ENCODE peak calls at places on chromosomes 1 and 21, in seven cellular contexts. One of them, this sample, is unnamed.

GRCh38 chr1:240401721-240402120 is 210.2 kb downstream of the GREM2 start:
- DNase-seq in hypothalamus: no peak
- DNase-seq in RPMI8226: no peak
- DNase-seq in fibroblast of lung: peak; percentile 58
- DNase-seq in GM18507: no peak
- DNase-seq in activated T-cell treated with anti-CD3 and anti-CD28 coated beads for 1 hour: no peak
- DNase-seq in activated T-helper 1 cell treated with anti-CD3 and anti-CD28 coated beads, Interleukin-2, amount 50 U/mL, for 16 hours: no peak
- DNase-seq in this sample: no peak

GRCh38 chr1:75233302-75233929 is 99.2 kb downstream of the LHX8 start:
- DNase-seq in RPMI8226: peak; percentile 37
- DNase-seq in activated T-helper 1 cell treated with anti-CD3 and anti-CD28 coated beads, Interleukin-2, amount 50 U/mL, for 16 hours: no peak
- DNase-seq in fibroblast of lung: peak; percentile 35
- DNase-seq in GM18507: no peak
- DNase-seq in activated T-cell treated with anti-CD3 and anti-CD28 coated beads for 1 hour: no peak
- DNase-seq in hypothalamus: no peak
- DNase-seq in this sample: peak; percentile 61

GRCh38 chr1:34918609-34919561 is 10.6 kb downstream of the DLGAP3 start:
- DNase-seq in hypothalamus: no peak
- DNase-seq in fibroblast of lung: no peak
- DNase-seq in GM18507: peak; percentile 25
- DNase-seq in activated T-cell treated with anti-CD3 and anti-CD28 coated beads for 1 hour: no peak
- DNase-seq in RPMI8226: peak; percentile 57
- DNase-seq in activated T-helper 1 cell treated with anti-CD3 and anti-CD28 coated beads, Interleukin-2, amount 50 U/mL, for 16 hours: no peak
- DNase-seq in this sample: no peak

GRCh38 chr1:103372866-103373265 is 152.6 kb upstream of the RNPC3 start:
- DNase-seq in hypothalamus: no peak
- DNase-seq in GM18507: no peak
- DNase-seq in fibroblast of lung: peak; percentile 56
- DNase-seq in activated T-cell treated with anti-CD3 and anti-CD28 coated beads for 1 hour: no peak
- DNase-seq in activated T-helper 1 cell treated with anti-CD3 and anti-CD28 coated beads, Interleukin-2, amount 50 U/mL, for 16 hours: no peak
- DNase-seq in RPMI8226: no peak
- DNase-seq in this sample: no peak

GRCh38 chr1:209929751-209930150 is 8.3 kb upstream of the SYT14 start:
- DNase-seq in activated T-helper 1 cell treated with anti-CD3 and anti-CD28 coated beads, Interleukin-2, amount 50 U/mL, for 16 hours: no peak
- DNase-seq in hypothalamus: no peak
- DNase-seq in activated T-cell treated with anti-CD3 and anti-CD28 coated beads for 1 hour: no peak
- DNase-seq in GM18507: no peak
- DNase-seq in fibroblast of lung: peak; percentile 39
- DNase-seq in RPMI8226: no peak
- DNase-seq in this sample: no peak

GRCh38 chr21:36203603-36203889 is 46.9 kb downstream of the DOP1B start:
- DNase-seq in fibroblast of lung: peak; percentile 91
- DNase-seq in GM18507: peak; percentile 32
- DNase-seq in activated T-cell treated with anti-CD3 and anti-CD28 coated beads for 1 hour: no peak
- DNase-seq in activated T-helper 1 cell treated with anti-CD3 and anti-CD28 coated beads, Interleukin-2, amount 50 U/mL, for 16 hours: no peak
- DNase-seq in RPMI8226: peak; percentile 80
- DNase-seq in hypothalamus: no peak
- DNase-seq in this sample: peak; percentile 37

GRCh38 chr21:19322360-19322759 is 918.8 kb upstream of the TMPRSS15 start:
- DNase-seq in hypothalamus: no peak
- DNase-seq in fibroblast of lung: no peak
- DNase-seq in activated T-helper 1 cell treated with anti-CD3 and anti-CD28 coated beads, Interleukin-2, amount 50 U/mL, for 16 hours: no peak
- DNase-seq in RPMI8226: no peak
- DNase-seq in activated T-cell treated with anti-CD3 and anti-CD28 coated beads for 1 hour: no peak
- DNase-seq in GM18507: no peak
- DNase-seq in this sample: no peak

GRCh38 chr1:241531195-241532172 is 694 bp upstream of the KMO start:
- DNase-seq in GM18507: no peak
- DNase-seq in fibroblast of lung: peak; percentile 68
- DNase-seq in RPMI8226: peak; percentile 79
- DNase-seq in activated T-cell treated with anti-CD3 and anti-CD28 coated beads for 1 hour: no peak
- DNase-seq in hypothalamus: no peak
- DNase-seq in activated T-helper 1 cell treated with anti-CD3 and anti-CD28 coated beads, Interleukin-2, amount 50 U/mL, for 16 hours: no peak
- DNase-seq in this sample: peak; percentile 90

GRCh38 chr1:168054117-168054516 is 82.6 kb downstream of the GPR161 start:
- DNase-seq in activated T-cell treated with anti-CD3 and anti-CD28 coated beads for 1 hour: no peak
- DNase-seq in RPMI8226: no peak
- DNase-seq in hypothalamus: no peak
- DNase-seq in GM18507: no peak
- DNase-seq in activated T-helper 1 cell treated with anti-CD3 and anti-CD28 coated beads, Interleukin-2, amount 50 U/mL, for 16 hours: no peak
- DNase-seq in fibroblast of lung: no peak
- DNase-seq in this sample: peak; percentile 25

GRCh38 chr21:38327984-38328383 is 71.2 kb downstream of the KCNJ15 start:
- DNase-seq in activated T-cell treated with anti-CD3 and anti-CD28 coated beads for 1 hour: no peak
- DNase-seq in hypothalamus: no peak
- DNase-seq in fibroblast of lung: peak; percentile 80
- DNase-seq in GM18507: no peak
- DNase-seq in activated T-helper 1 cell treated with anti-CD3 and anti-CD28 coated beads, Interleukin-2, amount 50 U/mL, for 16 hours: no peak
- DNase-seq in RPMI8226: no peak
- DNase-seq in this sample: no peak

GRCh38 chr1:93839307-93839706 is 39.7 kb downstream of the DNTTIP2 start:
- DNase-seq in hypothalamus: no peak
- DNase-seq in RPMI8226: no peak
- DNase-seq in activated T-helper 1 cell treated with anti-CD3 and anti-CD28 coated beads, Interleukin-2, amount 50 U/mL, for 16 hours: no peak
- DNase-seq in GM18507: no peak
- DNase-seq in fibroblast of lung: peak; percentile 91
- DNase-seq in activated T-cell treated with anti-CD3 and anti-CD28 coated beads for 1 hour: no peak
- DNase-seq in this sample: no peak

GRCh38 chr1:65235867-65236805 is 73.2 kb upstream of the DNAJC6 start:
- DNase-seq in RPMI8226: peak; percentile 63
- DNase-seq in activated T-helper 1 cell treated with anti-CD3 and anti-CD28 coated beads, Interleukin-2, amount 50 U/mL, for 16 hours: no peak
- DNase-seq in GM18507: no peak
- DNase-seq in activated T-cell treated with anti-CD3 and anti-CD28 coated beads for 1 hour: no peak
- DNase-seq in fibroblast of lung: peak; percentile 19
- DNase-seq in hypothalamus: no peak
- DNase-seq in this sample: peak; percentile 61

GRCh38 chr1:59146651-59147358 is 150.1 kb upstream of the FGGY start:
- DNase-seq in RPMI8226: peak; percentile 10
- DNase-seq in activated T-cell treated with anti-CD3 and anti-CD28 coated beads for 1 hour: peak; percentile 14
- DNase-seq in activated T-helper 1 cell treated with anti-CD3 and anti-CD28 coated beads, Interleukin-2, amount 50 U/mL, for 16 hours: peak; percentile 5
- DNase-seq in GM18507: peak; percentile 50
- DNase-seq in fibroblast of lung: peak; percentile 30
- DNase-seq in hypothalamus: no peak
- DNase-seq in this sample: peak; percentile 29

GRCh38 chr1:6427445-6428390 is 3.1 kb downstream of the ESPN start:
- DNase-seq in activated T-cell treated with anti-CD3 and anti-CD28 coated beads for 1 hour: no peak
- DNase-seq in fibroblast of lung: no peak
- DNase-seq in RPMI8226: peak; percentile 89
- DNase-seq in activated T-helper 1 cell treated with anti-CD3 and anti-CD28 coated beads, Interleukin-2, amount 50 U/mL, for 16 hours: no peak
- DNase-seq in hypothalamus: no peak
- DNase-seq in GM18507: no peak
- DNase-seq in this sample: no peak

GRCh38 chr1:85576256-85576641 is 4.3 kb upstream of the CCN1 start:
- DNase-seq in fibroblast of lung: no peak
- DNase-seq in activated T-helper 1 cell treated with anti-CD3 and anti-CD28 coated beads, Interleukin-2, amount 50 U/mL, for 16 hours: no peak
- DNase-seq in GM18507: no peak
- DNase-seq in RPMI8226: no peak
- DNase-seq in activated T-cell treated with anti-CD3 and anti-CD28 coated beads for 1 hour: no peak
- DNase-seq in hypothalamus: no peak
- DNase-seq in this sample: no peak

GRCh38 chr1:91754348-91754747 is 131.6 kb downstream of the TGFBR3 start:
- DNase-seq in hypothalamus: no peak
- DNase-seq in activated T-cell treated with anti-CD3 and anti-CD28 coated beads for 1 hour: no peak
- DNase-seq in activated T-helper 1 cell treated with anti-CD3 and anti-CD28 coated beads, Interleukin-2, amount 50 U/mL, for 16 hours: no peak
- DNase-seq in RPMI8226: no peak
- DNase-seq in fibroblast of lung: peak; percentile 73
- DNase-seq in GM18507: no peak
- DNase-seq in this sample: no peak

GRCh38 chr1:202009326-202010031 is 908 bp upstream of the ELF3 start:
- DNase-seq in activated T-helper 1 cell treated with anti-CD3 and anti-CD28 coated beads, Interleukin-2, amount 50 U/mL, for 16 hours: no peak
- DNase-seq in RPMI8226: peak; percentile 80
- DNase-seq in activated T-cell treated with anti-CD3 and anti-CD28 coated beads for 1 hour: peak; percentile 53
- DNase-seq in GM18507: peak; percentile 61
- DNase-seq in fibroblast of lung: peak; percentile 48
- DNase-seq in hypothalamus: no peak
- DNase-seq in this sample: peak; percentile 72

GRCh38 chr1:183331095-183331742 is 87.0 kb downstream of the NMNAT2 start:
- DNase-seq in hypothalamus: no peak
- DNase-seq in GM18507: no peak
- DNase-seq in activated T-cell treated with anti-CD3 and anti-CD28 coated beads for 1 hour: no peak
- DNase-seq in activated T-helper 1 cell treated with anti-CD3 and anti-CD28 coated beads, Interleukin-2, amount 50 U/mL, for 16 hours: no peak
- DNase-seq in RPMI8226: no peak
- DNase-seq in fibroblast of lung: peak; percentile 11
- DNase-seq in this sample: no peak

GRCh38 chr1:150152772-150153461 is 3.2 kb downstream of the PLEKHO1 start:
- DNase-seq in GM18507: no peak
- DNase-seq in fibroblast of lung: peak; percentile 77
- DNase-seq in hypothalamus: no peak
- DNase-seq in RPMI8226: no peak
- DNase-seq in activated T-cell treated with anti-CD3 and anti-CD28 coated beads for 1 hour: no peak
- DNase-seq in activated T-helper 1 cell treated with anti-CD3 and anti-CD28 coated beads, Interleukin-2, amount 50 U/mL, for 16 hours: no peak
- DNase-seq in this sample: no peak

GRCh38 chr1:9242338-9242969 is 7.9 kb downstream of the H6PD start:
- DNase-seq in GM18507: no peak
- DNase-seq in activated T-helper 1 cell treated with anti-CD3 and anti-CD28 coated beads, Interleukin-2, amount 50 U/mL, for 16 hours: no peak
- DNase-seq in hypothalamus: no peak
- DNase-seq in RPMI8226: no peak
- DNase-seq in fibroblast of lung: no peak
- DNase-seq in activated T-cell treated with anti-CD3 and anti-CD28 coated beads for 1 hour: no peak
- DNase-seq in this sample: no peak

GRCh38 chr1:176800978-176801552 is 338.1 kb downstream of the PAPPA2 start:
- DNase-seq in fibroblast of lung: no peak
- DNase-seq in activated T-cell treated with anti-CD3 and anti-CD28 coated beads for 1 hour: no peak
- DNase-seq in hypothalamus: no peak
- DNase-seq in activated T-helper 1 cell treated with anti-CD3 and anti-CD28 coated beads, Interleukin-2, amount 50 U/mL, for 16 hours: no peak
- DNase-seq in RPMI8226: no peak
- DNase-seq in GM18507: no peak
- DNase-seq in this sample: no peak

GRCh38 chr1:42966688-42967609 is 8.3 kb upstream of the SLC2A1 start:
- DNase-seq in hypothalamus: no peak
- DNase-seq in activated T-cell treated with anti-CD3 and anti-CD28 coated beads for 1 hour: no peak
- DNase-seq in activated T-helper 1 cell treated with anti-CD3 and anti-CD28 coated beads, Interleukin-2, amount 50 U/mL, for 16 hours: no peak
- DNase-seq in GM18507: no peak
- DNase-seq in fibroblast of lung: peak; percentile 97
- DNase-seq in RPMI8226: peak; percentile 98
- DNase-seq in this sample: peak; percentile 82

GRCh38 chr1:1260843-1261560 is 12.7 kb downstream of the UBE2J2 start:
- DNase-seq in fibroblast of lung: no peak
- DNase-seq in activated T-helper 1 cell treated with anti-CD3 and anti-CD28 coated beads, Interleukin-2, amount 50 U/mL, for 16 hours: no peak
- DNase-seq in GM18507: no peak
- DNase-seq in RPMI8226: no peak
- DNase-seq in hypothalamus: no peak
- DNase-seq in activated T-cell treated with anti-CD3 and anti-CD28 coated beads for 1 hour: no peak
- DNase-seq in this sample: no peak

GRCh38 chr1:87760100-87760499 is 431.4 kb downstream of the LMO4 start:
- DNase-seq in RPMI8226: no peak
- DNase-seq in hypothalamus: no peak
- DNase-seq in fibroblast of lung: peak; percentile 24
- DNase-seq in activated T-cell treated with anti-CD3 and anti-CD28 coated beads for 1 hour: no peak
- DNase-seq in GM18507: no peak
- DNase-seq in activated T-helper 1 cell treated with anti-CD3 and anti-CD28 coated beads, Interleukin-2, amount 50 U/mL, for 16 hours: no peak
- DNase-seq in this sample: no peak

This sample was measured in MM.1S.